ENCODE peak calls at places on chromosomes 4 and X, in four cellular contexts. One of them, this sample, is unnamed.

GRCh38 chr4:125045311-125045710 is 269.4 kb upstream of the FAT4 start:
- DNase-seq in neuronal stem cell: no peak
- DNase-seq in GM18507: no peak
- DNase-seq in Calu3: no peak
- DNase-seq in this sample: no peak

GRCh38 chr4:620201-620600 is 5.2 kb upstream of the PDE6B start:
- DNase-seq in neuronal stem cell: no peak
- DNase-seq in Calu3: no peak
- DNase-seq in GM18507: no peak
- DNase-seq in this sample: no peak

GRCh38 chrX:39905946-39906345 is 191.8 kb downstream of the BCOR start:
- DNase-seq in GM18507: no peak
- DNase-seq in Calu3: no peak
- DNase-seq in neuronal stem cell: no peak
- DNase-seq in this sample: no peak

GRCh38 chrX:34873500-34874225 is 68.9 kb upstream of the FAM47B start:
- DNase-seq in Calu3: no peak
- DNase-seq in GM18507: no peak
- DNase-seq in neuronal stem cell: no peak
- DNase-seq in this sample: no peak

GRCh38 chr4:41613362-41613761 is 75.4 kb downstream of the LIMCH1 start:
- DNase-seq in Calu3: no peak
- DNase-seq in neuronal stem cell: no peak
- DNase-seq in GM18507: no peak
- DNase-seq in this sample: no peak

GRCh38 chr4:163748474-163748873 is 254.0 kb downstream of the TMA16 start:
- DNase-seq in Calu3: peak; percentile 2
- DNase-seq in neuronal stem cell: no peak
- DNase-seq in GM18507: no peak
- DNase-seq in this sample: no peak

GRCh38 chr4:89837385-89837995 is 529 bp upstream of the SNCA start:
- DNase-seq in GM18507: no peak
- DNase-seq in neuronal stem cell: peak; percentile 79
- DNase-seq in Calu3: peak; percentile 25
- DNase-seq in this sample: peak; percentile 49

GRCh38 chr4:47882228-47882627 is 32.2 kb downstream of the NFXL1 start:
- DNase-seq in Calu3: no peak
- DNase-seq in GM18507: no peak
- DNase-seq in neuronal stem cell: no peak
- DNase-seq in this sample: no peak

GRCh38 chr4:126718161-126718560 is 914.6 kb upstream of the INTU start:
- DNase-seq in Calu3: no peak
- DNase-seq in neuronal stem cell: no peak
- DNase-seq in GM18507: no peak
- DNase-seq in this sample: no peak

GRCh38 chrX:153576239-153576870 is 22.6 kb downstream of the CCNQ start:
- DNase-seq in Calu3: no peak
- DNase-seq in neuronal stem cell: no peak
- DNase-seq in GM18507: no peak
- DNase-seq in this sample: no peak

GRCh38 chrX:138485224-138485623 is 226.3 kb downstream of the FGF13 start:
- DNase-seq in neuronal stem cell: no peak
- DNase-seq in GM18507: no peak
- DNase-seq in Calu3: no peak
- DNase-seq in this sample: no peak

This sample was measured in anterior cingulate cortex.